ENCODE peak calls at places on chromosome 18, in six cellular contexts. One of them, this sample, is unnamed.

GRCh38 chr18:5073026-5073944 is 123.8 kb downstream of the AKAIN1 start:
- DNase-seq in breast epithelium: no peak
- DNase-seq in stomach: no peak
- DNase-seq in sigmoid colon: no peak
- DNase-seq in GM23338: peak
- DNase-seq in Panc1: peak
- DNase-seq in this sample: no peak

GRCh38 chr18:1049173-1049572 is 144.5 kb downstream of the ADCYAP1 start:
- DNase-seq in breast epithelium: no peak
- DNase-seq in Panc1: no peak
- DNase-seq in GM23338: no peak
- DNase-seq in sigmoid colon: no peak
- DNase-seq in stomach: no peak
- DNase-seq in this sample: no peak

GRCh38 chr18:31687529-31687928 is 3.1 kb upstream of the B4GALT6 start:
- DNase-seq in Panc1: no peak
- DNase-seq in GM23338: no peak
- DNase-seq in sigmoid colon: no peak
- DNase-seq in breast epithelium: no peak
- DNase-seq in stomach: no peak
- DNase-seq in this sample: no peak

GRCh38 chr18:42412896-42413295 is 457.9 kb downstream of the PIK3C3 start:
- DNase-seq in Panc1: no peak
- DNase-seq in GM23338: no peak
- DNase-seq in sigmoid colon: no peak
- DNase-seq in stomach: no peak
- DNase-seq in breast epithelium: no peak
- DNase-seq in this sample: no peak

GRCh38 chr18:9137168-9138066 is 836 bp downstream of the ANKRD12 start:
- DNase-seq in Panc1: no peak
- DNase-seq in stomach: peak
- DNase-seq in sigmoid colon: peak
- DNase-seq in GM23338: peak
- DNase-seq in breast epithelium: peak
- DNase-seq in this sample: peak

GRCh38 chr18:54119524-54120019 is 104.9 kb downstream of the MBD2 start:
- DNase-seq in breast epithelium: no peak
- DNase-seq in GM23338: peak
- DNase-seq in sigmoid colon: no peak
- DNase-seq in Panc1: peak
- DNase-seq in stomach: no peak
- DNase-seq in this sample: peak

GRCh38 chr18:40366521-40366920 is 1588.5 kb upstream of the PIK3C3 start:
- DNase-seq in Panc1: no peak
- DNase-seq in GM23338: no peak
- DNase-seq in stomach: no peak
- DNase-seq in sigmoid colon: no peak
- DNase-seq in breast epithelium: no peak
- DNase-seq in this sample: no peak

GRCh38 chr18:433960-434359 is 66.5 kb downstream of the COLEC12 start:
- DNase-seq in Panc1: no peak
- DNase-seq in sigmoid colon: no peak
- DNase-seq in breast epithelium: no peak
- DNase-seq in GM23338: no peak
- DNase-seq in stomach: no peak
- DNase-seq in this sample: no peak

GRCh38 chr18:41517142-41517541 is 437.9 kb upstream of the PIK3C3 start:
- DNase-seq in GM23338: no peak
- DNase-seq in sigmoid colon: no peak
- DNase-seq in breast epithelium: no peak
- DNase-seq in Panc1: no peak
- DNase-seq in stomach: no peak
- DNase-seq in this sample: no peak

GRCh38 chr18:26717123-26717522 is 148.4 kb downstream of the AQP4 start:
- DNase-seq in Panc1: no peak
- DNase-seq in GM23338: peak
- DNase-seq in breast epithelium: no peak
- DNase-seq in sigmoid colon: no peak
- DNase-seq in stomach: no peak
- DNase-seq in this sample: no peak

GRCh38 chr18:66872277-66872676 is 268.4 kb upstream of the CDH19 start:
- DNase-seq in breast epithelium: no peak
- DNase-seq in GM23338: peak
- DNase-seq in Panc1: no peak
- DNase-seq in sigmoid colon: no peak
- DNase-seq in stomach: no peak
- DNase-seq in this sample: no peak

GRCh38 chr18:46416706-46417638 is 240.0 kb downstream of the LOXHD1 start:
- DNase-seq in GM23338: peak
- DNase-seq in breast epithelium: no peak
- DNase-seq in sigmoid colon: no peak
- DNase-seq in stomach: no peak
- DNase-seq in Panc1: no peak
- DNase-seq in this sample: no peak

GRCh38 chr18:8959551-8960135 is 142.9 kb upstream of the NDUFV2 start:
- DNase-seq in Panc1: no peak
- DNase-seq in stomach: peak
- DNase-seq in breast epithelium: no peak
- DNase-seq in GM23338: peak
- DNase-seq in sigmoid colon: no peak
- DNase-seq in this sample: no peak

GRCh38 chr18:62925031-62925688 is 209.8 kb downstream of the PHLPP1 start:
- DNase-seq in sigmoid colon: no peak
- DNase-seq in Panc1: no peak
- DNase-seq in breast epithelium: no peak
- DNase-seq in GM23338: no peak
- DNase-seq in stomach: no peak
- DNase-seq in this sample: no peak

GRCh38 chr18:44781890-44782289 is 101.2 kb downstream of the SETBP1 start:
- DNase-seq in Panc1: no peak
- DNase-seq in sigmoid colon: no peak
- DNase-seq in GM23338: no peak
- DNase-seq in stomach: no peak
- DNase-seq in breast epithelium: no peak
- DNase-seq in this sample: no peak

GRCh38 chr18:46253498-46253897 is 149.3 kb downstream of the HAUS1 start:
- DNase-seq in GM23338: no peak
- DNase-seq in Panc1: no peak
- DNase-seq in sigmoid colon: peak
- DNase-seq in stomach: no peak
- DNase-seq in breast epithelium: no peak
- DNase-seq in this sample: no peak

GRCh38 chr18:47531759-47532158 is 280.3 kb upstream of the SKOR2 start:
- DNase-seq in GM23338: peak
- DNase-seq in Panc1: no peak
- DNase-seq in breast epithelium: no peak
- DNase-seq in sigmoid colon: no peak
- DNase-seq in stomach: no peak
- DNase-seq in this sample: no peak

GRCh38 chr18:41655074-41655473 is 300.0 kb upstream of the PIK3C3 start:
- DNase-seq in Panc1: no peak
- DNase-seq in stomach: no peak
- DNase-seq in GM23338: no peak
- DNase-seq in sigmoid colon: no peak
- DNase-seq in breast epithelium: no peak
- DNase-seq in this sample: no peak

GRCh38 chr18:24112874-24113615 is 25.8 kb upstream of the CABYR start:
- DNase-seq in GM23338: no peak
- DNase-seq in Panc1: no peak
- DNase-seq in breast epithelium: peak
- DNase-seq in stomach: no peak
- DNase-seq in sigmoid colon: no peak
- DNase-seq in this sample: no peak

GRCh38 chr18:64444819-64445218 is 295.9 kb upstream of the LINC00305 start:
- DNase-seq in stomach: no peak
- DNase-seq in sigmoid colon: no peak
- DNase-seq in Panc1: no peak
- DNase-seq in GM23338: peak
- DNase-seq in breast epithelium: no peak
- DNase-seq in this sample: no peak

GRCh38 chr18:7273301-7273911 is 42.5 kb downstream of the LRRC30 start:
- DNase-seq in sigmoid colon: peak
- DNase-seq in Panc1: no peak
- DNase-seq in stomach: peak
- DNase-seq in breast epithelium: no peak
- DNase-seq in GM23338: no peak
- DNase-seq in this sample: peak

GRCh38 chr18:61334491-61334850 is 1.2 kb downstream of the CDH20 start:
- DNase-seq in sigmoid colon: no peak
- DNase-seq in GM23338: no peak
- DNase-seq in Panc1: no peak
- DNase-seq in stomach: no peak
- DNase-seq in breast epithelium: no peak
- DNase-seq in this sample: no peak

GRCh38 chr18:21273568-21273967 is 31.5 kb downstream of the GREB1L start:
- DNase-seq in sigmoid colon: no peak
- DNase-seq in breast epithelium: no peak
- DNase-seq in stomach: no peak
- DNase-seq in GM23338: no peak
- DNase-seq in Panc1: no peak
- DNase-seq in this sample: no peak

DNA sequence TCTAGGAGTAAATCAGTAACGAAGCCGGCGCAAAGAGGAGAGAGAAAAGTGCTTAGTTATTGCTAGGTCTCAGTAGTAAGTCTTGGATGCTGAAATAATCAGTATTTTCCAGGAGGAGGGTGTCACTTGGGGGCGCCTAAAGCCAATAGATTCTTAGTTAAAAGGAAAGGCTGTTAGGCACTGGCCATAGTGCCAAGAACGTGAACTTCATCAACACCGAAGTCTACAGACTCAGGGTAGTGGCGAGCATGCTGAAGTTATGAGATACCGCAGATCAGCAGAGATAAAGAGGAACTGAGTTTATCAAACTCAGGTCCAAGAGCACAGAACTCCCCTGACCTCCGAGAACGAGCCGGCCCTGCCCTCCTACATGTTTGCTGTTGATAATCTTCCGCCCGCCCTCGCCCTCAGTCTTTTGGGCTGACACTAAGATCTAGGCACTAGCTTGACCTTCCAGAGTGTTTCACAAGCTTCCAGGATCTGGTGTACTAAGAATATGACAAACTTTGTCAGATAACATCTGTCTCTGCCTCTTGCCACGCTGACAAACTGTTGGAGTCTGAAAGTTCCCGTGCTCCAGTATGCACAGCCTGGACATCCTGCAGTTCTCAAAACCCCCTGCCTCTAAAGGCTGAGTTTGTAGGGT is 49.2 kb downstream of the CYB5A start:
- DNase-seq in breast epithelium: no peak
- DNase-seq in GM23338: peak
- DNase-seq in Panc1: no peak
- DNase-seq in stomach: no peak
- DNase-seq in sigmoid colon: no peak
- DNase-seq in this sample: no peak
- TF ChIP-seq CTCF in breast epithelium: no peak
- TF ChIP-seq CTCF in GM23338: peak
- TF ChIP-seq CTCF in Panc1: no peak
- TF ChIP-seq CTCF in stomach: no peak
- TF ChIP-seq CTCF in sigmoid colon: no peak
- TF ChIP-seq CTCF in this sample: no peak

DNA sequence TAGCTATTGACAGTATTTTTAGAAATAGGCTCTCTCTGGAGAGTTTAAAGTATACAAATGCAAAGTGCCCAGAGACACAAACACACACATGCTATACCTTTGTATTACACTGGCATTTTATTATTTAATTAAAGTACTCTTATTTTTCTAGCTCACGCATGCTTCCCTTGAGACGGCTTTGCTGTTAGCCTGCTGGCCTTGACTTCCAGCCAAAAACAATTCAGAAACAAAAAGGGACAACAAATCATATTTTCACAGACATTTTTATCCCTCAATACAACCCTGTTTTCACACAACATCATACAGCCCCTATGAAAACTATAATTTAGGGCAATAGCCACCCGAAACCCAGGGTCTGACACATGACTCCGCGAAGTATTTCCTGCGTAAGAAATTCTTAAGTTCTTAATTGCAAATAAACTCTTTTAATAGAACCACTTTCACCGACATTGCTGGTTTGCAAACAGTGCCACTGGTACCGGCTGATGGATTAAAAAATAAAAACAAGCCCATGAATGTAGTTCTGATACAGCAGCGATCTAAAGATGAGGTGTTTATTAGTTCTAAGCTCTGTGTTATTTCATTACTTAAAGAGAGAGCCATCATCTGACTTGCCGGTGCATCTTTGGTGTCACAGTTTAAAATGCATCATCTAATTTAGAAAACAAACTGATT is 185.1 kb downstream of the TCF4 start:
- DNase-seq in stomach: no peak
- DNase-seq in sigmoid colon: no peak
- DNase-seq in GM23338: no peak
- DNase-seq in breast epithelium: no peak
- DNase-seq in Panc1: no peak
- DNase-seq in this sample: no peak
- TF ChIP-seq POLR2AphosphoS5 in stomach: no peak
- TF ChIP-seq POLR2AphosphoS5 in sigmoid colon: no peak
- TF ChIP-seq POLR2AphosphoS5 in GM23338: no peak
- TF ChIP-seq POLR2AphosphoS5 in breast epithelium: no peak
- TF ChIP-seq POLR2AphosphoS5 in Panc1: no peak
- TF ChIP-seq POLR2AphosphoS5 in this sample: no peak

DNA sequence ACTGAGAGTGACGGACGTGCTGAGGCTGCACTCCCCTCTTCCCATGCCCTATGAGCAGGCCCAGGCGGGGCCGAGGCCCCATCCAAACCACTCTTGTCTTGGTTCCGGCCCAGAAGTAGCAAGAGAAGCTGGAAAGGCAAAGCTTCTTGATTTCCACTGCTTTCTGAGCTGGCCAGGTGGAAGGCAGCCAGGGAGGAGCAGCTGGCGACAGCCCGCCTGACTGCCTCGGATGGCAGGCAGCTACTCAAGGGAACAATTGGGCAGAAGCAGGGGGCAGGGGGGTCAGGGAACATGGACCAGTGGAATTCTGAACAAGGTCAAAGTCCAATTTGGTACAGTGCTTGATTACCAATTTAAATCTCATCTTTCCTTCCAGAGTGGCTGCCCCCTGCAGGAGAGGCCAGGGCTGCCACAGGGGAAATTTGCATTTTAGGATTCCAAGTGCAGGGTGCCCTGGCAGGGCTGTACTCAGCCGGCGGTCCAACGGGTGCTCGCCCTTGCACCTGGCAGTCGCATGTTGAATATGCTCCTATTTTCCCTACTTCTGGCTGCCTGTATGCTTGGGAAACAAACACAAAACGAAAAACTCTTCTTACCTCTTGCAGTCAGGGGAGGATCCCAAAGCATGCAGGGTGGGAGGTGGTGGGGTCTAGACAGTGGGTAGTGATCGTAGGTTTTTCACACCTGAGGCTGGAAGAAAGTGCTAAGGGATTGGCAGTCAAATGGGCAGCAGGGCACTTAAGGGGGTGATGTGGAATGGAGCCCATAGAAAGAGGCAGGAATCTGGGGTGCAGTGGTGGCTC is 67.3 kb downstream of the LIPG start:
- DNase-seq in stomach: peak
- DNase-seq in GM23338: peak
- DNase-seq in Panc1: no peak
- DNase-seq in sigmoid colon: no peak
- DNase-seq in breast epithelium: no peak
- DNase-seq in this sample: no peak
- TF ChIP-seq CTCF in stomach: no peak
- TF ChIP-seq CTCF in GM23338: peak
- TF ChIP-seq CTCF in Panc1: peak
- TF ChIP-seq CTCF in sigmoid colon: no peak
- TF ChIP-seq CTCF in breast epithelium: no peak
- TF ChIP-seq CTCF in this sample: no peak

DNA sequence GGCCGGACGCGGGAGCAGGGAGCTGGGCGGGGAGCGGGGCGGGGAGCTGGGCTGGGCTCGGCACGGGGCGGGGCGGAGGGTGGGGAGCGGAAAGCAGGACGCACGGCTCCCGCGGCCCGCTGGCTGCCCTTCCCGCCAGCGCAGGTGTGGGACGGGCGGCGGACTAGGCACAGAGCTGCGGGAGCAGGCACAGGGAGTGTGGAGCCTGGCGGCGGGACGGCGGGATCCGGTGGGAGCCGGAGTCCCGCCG is at the start of gene IMPA2:
- DNase-seq in sigmoid colon: no peak
- DNase-seq in Panc1: no peak
- DNase-seq in stomach: no peak
- DNase-seq in breast epithelium: no peak
- DNase-seq in GM23338: no peak
- DNase-seq in this sample: no peak
- TF ChIP-seq POLR2AphosphoS5 in sigmoid colon: peak
- TF ChIP-seq POLR2AphosphoS5 in Panc1: peak
- TF ChIP-seq POLR2AphosphoS5 in stomach: peak
- TF ChIP-seq POLR2AphosphoS5 in breast epithelium: peak
- TF ChIP-seq POLR2AphosphoS5 in GM23338: peak
- TF ChIP-seq POLR2AphosphoS5 in this sample: no peak